ENCODE peak calls at places on chromosomes 11 and 22, in five cellular contexts. C is H1, O is trophoblast cell, H is mesenchymal stem cell, L is H9. X is an unnamed sample.

GRCh38 chr11:78300108-78300507 is 111.4 kb downstream of the USP35 start:
- DNase-seq in L (no peak), C (no peak), H (no peak), O (no peak), X (no peak)

GRCh38 chr11:38759394-38759793 is 2161.4 kb upstream of the RAG2 start:
- DNase-seq in C (no peak), H (no peak), O (no peak), L (no peak), X (no peak)

GRCh38 chr11:128725630-128726461 is 32.0 kb downstream of the FLI1 start:
- DNase-seq in C (no peak), H (peak), O (no peak), L (no peak), X (no peak)

GRCh38 chr11:121754603-121755002 is 301.8 kb upstream of the SORL1-AS1 start:
- DNase-seq in L (no peak), C (no peak), H (no peak), O (no peak), X (no peak)

GRCh38 chr22:20111045-20111688 is 4.7 kb upstream of the RANBP1 start:
- DNase-seq in O (peak), C (no peak), H (peak), L (no peak), X (no peak)

GRCh38 chr11:34098813-34099212 is 6.6 kb upstream of the NAT10 start:
- DNase-seq in O (no peak), C (no peak), H (no peak), L (no peak), X (no peak)

GRCh38 chr11:94310191-94310875 is 6.0 kb downstream of the IZUMO1R start:
- DNase-seq in L (no peak), O (no peak), H (no peak), C (no peak), X (no peak)

GRCh38 chr11:113395782-113396336 is 8.3 kb downstream of the ANKK1 start:
- DNase-seq in O (no peak), L (no peak), H (no peak), C (no peak), X (no peak)

GRCh38 chr11:9574806-9575530 is 1.5 kb downstream of the WEE1 start:
- DNase-seq in C (peak), L (peak), O (peak), H (peak), X (no peak)

GRCh38 chr11:11288972-11289616 is 64.0 kb downstream of the CSNK2A3 start:
- DNase-seq in L (no peak), H (no peak), C (no peak), O (no peak), X (no peak)

GRCh38 chr11:2980168-2980840 is 11.8 kb downstream of the NAP1L4 start:
- DNase-seq in L (no peak), O (peak), H (no peak), C (no peak), X (no peak)

GRCh38 chr22:42134033-42135020 is 3.7 kb upstream of the CYP2D6 start:
- DNase-seq in O (no peak), L (no peak), C (no peak), H (no peak), X (no peak)

GRCh38 chr11:46336781-46337180 is 10.5 kb upstream of the DGKZ start:
- DNase-seq in O (peak), H (peak), C (no peak), L (no peak), X (no peak)

GRCh38 chr22:50526849-50527801 is 1.7 kb upstream of the SCO2 start:
- DNase-seq in H (peak), L (peak), O (peak), C (peak), X (no peak)

GRCh38 chr11:71519546-71519945 is 7.5 kb upstream of the KRTAP5-7 start:
- DNase-seq in H (no peak), C (no peak), O (peak), L (no peak), X (no peak)

GRCh38 chr11:130815074-130815802 is 101.0 kb downstream of the SNX19 start:
- DNase-seq in L (no peak), O (no peak), C (no peak), H (no peak), X (no peak)

GRCh38 chr11:78821371-78822306 is 247.0 kb upstream of the NARS2 start:
- DNase-seq in L (no peak), H (no peak), C (no peak), O (no peak), X (no peak)

GRCh38 chr22:49535527-49536125 is 292.0 kb downstream of the BRD1 start:
- DNase-seq in O (no peak), L (no peak), H (no peak), C (no peak), X (no peak)

GRCh38 chr11:12285106-12285505 is 92.3 kb upstream of the PARVA start:
- DNase-seq in O (peak), C (no peak), L (no peak), H (peak), X (no peak)

GRCh38 chr22:36982136-36982535 is 37.1 kb downstream of the TST start:
- DNase-seq in H (no peak), C (no peak), O (no peak), L (no peak), X (no peak)

GRCh38 chr11:79762271-79762935 is 321.6 kb upstream of the TENM4 start:
- DNase-seq in H (no peak), L (no peak), O (no peak), C (no peak), X (no peak)

GRCh38 chr11:120520091-120520822 is 8.7 kb downstream of the GRIK4 start:
- DNase-seq in O (no peak), C (no peak), H (no peak), L (no peak), X (no peak)

GRCh38 chr22:19929586-19930302 is 11.8 kb upstream of the COMT start:
- DNase-seq in L (no peak), C (no peak), O (no peak), H (no peak), X (no peak)

GRCh38 chr11:96014234-96014633 is 90.3 kb upstream of the MTMR2 start:
- DNase-seq in L (no peak), O (peak), H (peak), C (no peak), X (peak)

GRCh38 chr11:76738618-76739220 is 44.4 kb upstream of the TSKU start:
- DNase-seq in C (no peak), L (no peak), O (no peak), H (no peak), X (no peak)

GRCh38 chr11:69086152-69086551 is 37.4 kb downstream of the TPCN2 start:
- DNase-seq in L (no peak), O (no peak), C (no peak), H (no peak), X (no peak)

GRCh38 chr11:72573380-72573949 is 100.8 kb downstream of the PDE2A start:
- DNase-seq in H (peak), C (peak), L (peak), O (peak), X (peak)

GRCh38 chr11:124760205-124760652 is 1.9 kb downstream of the ESAM start:
- DNase-seq in C (peak), H (peak), L (peak), O (peak), X (no peak)

GRCh38 chr11:134483857-134484256 is 71.8 kb upstream of the B3GAT1 start:
- DNase-seq in H (no peak), O (no peak), C (no peak), L (no peak), X (no peak)

GRCh38 chr11:17763244-17763643 is 28.7 kb downstream of the KCNC1 start:
- DNase-seq in C (no peak), H (no peak), O (no peak), L (no peak), X (no peak)

GRCh38 chr11:65479184-65480145 is 19.4 kb upstream of the MALAT1 start:
- DNase-seq in O (peak), H (peak), L (peak), C (peak), X (no peak)

GRCh38 chr11:105811242-105811641 is 201.4 kb downstream of the GRIA4 start:
- DNase-seq in O (no peak), H (no peak), L (no peak), C (no peak), X (no peak)

GRCh38 chr11:66854729-66855211 is 2.1 kb upstream of the LRFN4 start:
- DNase-seq in O (no peak), H (no peak), L (no peak), C (no peak), X (no peak)

GRCh38 chr11:23021287-23021863 is 161.1 kb upstream of the CCDC179 start:
- DNase-seq in C (no peak), O (peak), H (peak), L (no peak), X (peak)

GRCh38 chr11:23023319-23023718 is 163.0 kb upstream of the CCDC179 start:
- DNase-seq in C (no peak), O (no peak), L (no peak), H (no peak), X (no peak)

DNA sequence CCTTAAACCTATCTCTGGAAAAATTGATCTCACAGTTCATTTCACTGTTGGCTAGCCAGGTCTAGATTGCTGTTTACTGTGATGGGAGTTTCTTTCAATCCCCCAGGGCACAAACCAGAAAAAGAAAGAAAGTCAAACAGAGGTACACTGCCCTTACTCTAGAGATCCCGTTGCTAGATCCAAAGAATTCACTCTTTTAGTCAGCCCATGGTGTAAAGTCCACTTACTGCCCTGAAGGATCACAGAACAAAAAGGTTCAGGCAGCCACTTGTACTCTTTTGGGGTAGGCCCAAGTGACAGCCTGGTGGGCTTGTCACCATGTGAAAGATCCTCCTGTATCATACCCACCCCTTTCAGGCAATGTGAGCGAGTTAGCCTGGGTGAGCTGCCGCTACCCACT is 162.6 kb upstream of the CCDC179 start:
- DNase-seq in H (no peak), C (no peak), L (no peak), O (no peak), X (no peak)
- H2BK12ac ChIP-seq in H (no peak), C (no peak), L (no peak), O (no peak), X (no peak)

GRCh38 chr22:47091921-47092700 is 329.7 kb downstream of the TBC1D22A start:
- DNase-seq in H (no peak), L (no peak), C (no peak), O (no peak), X (no peak)

GRCh38 chr22:47091241-47091691 is 328.8 kb downstream of the TBC1D22A start:
- DNase-seq in L (no peak), C (no peak), O (peak), H (no peak), X (no peak)

GRCh38 chr22:47089796-47090460 is 327.5 kb downstream of the TBC1D22A start:
- DNase-seq in L (no peak), C (peak), H (no peak), O (no peak), X (no peak)

GRCh38 chr22:47089374-47089773 is 326.9 kb downstream of the TBC1D22A start:
- DNase-seq in C (no peak), O (no peak), L (no peak), H (no peak), X (no peak)

GRCh38 chr22:47090591-47091240 is 328.3 kb downstream of the TBC1D22A start:
- DNase-seq in C (peak), O (peak), H (peak), L (peak), X (peak)
- H2AFZ ChIP-seq in C (no peak), O (no peak), H (no peak), L (no peak), X (no peak)

DNA sequence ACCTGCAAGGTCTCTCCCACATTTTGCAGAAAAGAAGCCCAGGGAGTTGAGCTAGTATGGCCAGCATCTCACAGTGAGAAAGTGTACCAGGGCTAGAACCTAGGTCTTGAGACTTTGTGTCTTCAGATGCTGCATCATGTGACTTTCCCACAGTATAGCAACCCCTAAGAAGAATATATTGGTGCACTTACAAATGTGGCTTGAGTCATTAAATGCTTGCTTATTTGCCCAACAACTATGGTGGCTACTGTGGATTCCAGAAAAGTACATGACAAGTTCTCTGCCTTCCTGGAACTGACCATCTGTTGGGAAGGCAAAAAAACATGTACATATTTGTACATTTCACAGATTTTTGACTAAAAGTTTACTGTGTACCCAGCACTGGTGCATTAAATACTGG is 55.0 kb downstream of the POLD3 start:
- DNase-seq in L (no peak), C (no peak), H (peak), O (no peak), X (no peak)
- H2BK12ac ChIP-seq in L (no peak), C (no peak), H (no peak), O (no peak), X (no peak)

DNA sequence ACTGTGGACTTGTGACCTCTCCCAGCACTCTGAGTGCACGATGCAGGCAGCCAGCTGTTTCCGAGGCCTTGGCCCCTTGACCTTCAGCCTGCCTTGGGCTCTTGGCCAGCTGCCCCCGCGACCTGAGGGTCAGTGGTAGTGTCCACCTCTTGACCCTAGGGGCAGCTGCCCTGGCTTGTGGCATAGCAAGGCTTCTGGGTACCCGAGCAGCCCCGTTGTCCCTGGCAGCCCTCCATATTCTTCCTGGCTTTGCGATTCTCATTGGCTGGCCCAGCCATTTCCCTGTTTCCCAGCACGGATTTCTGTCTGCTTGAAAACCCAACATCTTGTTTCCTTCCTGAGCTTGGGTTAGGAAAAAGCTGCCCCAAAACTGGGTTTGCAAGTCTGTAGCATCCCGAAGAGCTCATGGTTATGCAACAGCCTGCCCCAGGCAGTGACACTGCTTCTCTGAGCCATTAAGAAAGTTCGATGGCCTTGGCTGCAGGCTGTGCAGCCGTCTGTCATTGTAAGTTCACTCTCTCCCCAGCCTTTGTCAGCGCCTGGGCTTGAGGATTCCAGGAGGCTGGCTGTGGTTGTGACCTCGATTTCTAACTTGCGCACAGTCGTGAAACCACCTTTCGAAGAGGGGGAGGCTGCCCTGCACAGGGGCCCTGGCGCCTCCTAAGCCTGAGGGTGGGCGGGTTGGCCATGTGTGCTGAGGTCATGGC is 48.8 kb downstream of the FBLN1 start:
- DNase-seq in H (peak), O (peak), C (no peak), L (no peak), X (no peak)
- H2AFZ ChIP-seq in H (no peak), O (no peak), C (no peak), L (no peak), X (no peak)

GRCh38 chr11:35553021-35553420 is 27.6 kb upstream of the PAMR1 start:
- DNase-seq in H (peak), L (no peak), C (no peak), O (no peak), X (no peak)
- H2BK12ac ChIP-seq in H (peak), L (no peak), C (no peak), O (no peak), X (no peak)

GRCh38 chr11:45252877-45253276 is 33.3 kb downstream of the SYT13 start:
- DNase-seq in L (no peak), H (no peak), C (no peak), O (no peak), X (no peak)
- H2AFZ ChIP-seq in L (no peak), H (no peak), C (no peak), O (no peak), X (no peak)

GRCh38 chr11:119109843-119110242 is 2.7 kb downstream of the C2CD2L start:
- DNase-seq in L (no peak), O (no peak), H (no peak), C (no peak), X (no peak)
- H2BK12ac ChIP-seq in L (no peak), O (no peak), H (no peak), C (no peak), X (no peak)

GRCh38 chr22:39686178-39686620 is 115.6 kb downstream of the CACNA1I start:
- DNase-seq in H (no peak), C (no peak), L (no peak), O (no peak), X (no peak)
- H2AFZ ChIP-seq in H (no peak), C (no peak), L (no peak), O (no peak), X (no peak)

X was measured in neuronal stem cell.